ENCODE peak calls at places on chromosome 2, in eight cellular contexts. V, H, L, M, C, B, A and E are unnamed samples.

GRCh38 chr2:172088245-172089004 is 3.1 kb downstream of the DLX1 start:
- DNase-seq in M (no peak), L (no peak), H (no peak), B (no peak), V (no peak), A (no peak), C (no peak), E (peak)

GRCh38 chr2:20447437-20448245 is 767 bp downstream of the RHOB start:
- DNase-seq in C (peak), H (peak), L (peak), A (no peak), M (peak), V (no peak), B (no peak), E (peak)

GRCh38 chr2:166091439-166091838 is 36.4 kb downstream of the SCN1A start:
- DNase-seq in A (no peak), L (no peak), M (no peak), V (no peak), B (peak), H (no peak), C (no peak), E (peak)

GRCh38 chr2:133431289-133431688 is 137.0 kb downstream of the NCKAP5 start:
- DNase-seq in V (no peak), L (no peak), C (no peak), A (no peak), M (no peak), B (no peak), H (no peak), E (no peak)

GRCh38 chr2:1675633-1676032 is 68.7 kb downstream of the PXDN start:
- DNase-seq in M (peak), A (peak), L (no peak), V (peak), B (no peak), H (peak), C (peak), E (no peak)

GRCh38 chr2:197170137-197170682 is 140.4 kb downstream of the ANKRD44 start:
- DNase-seq in L (no peak), B (no peak), C (no peak), A (no peak), M (no peak), V (no peak), H (no peak), E (no peak)

GRCh38 chr2:19669605-19670004 is 232.2 kb downstream of the TTC32 start:
- DNase-seq in V (no peak), B (no peak), H (no peak), C (no peak), A (no peak), M (no peak), L (no peak), E (no peak)

GRCh38 chr2:220081171-220081570 is 453.7 kb downstream of the SLC4A3 start:
- DNase-seq in L (no peak), C (no peak), H (no peak), A (no peak), V (no peak), M (no peak), B (no peak), E (no peak)

GRCh38 chr2:54652540-54652939 is 70.9 kb upstream of the EML6 start:
- DNase-seq in V (no peak), A (no peak), C (no peak), L (no peak), H (no peak), M (no peak), B (no peak), E (peak)

GRCh38 chr2:27960237-27960912 is 69.8 kb downstream of the BABAM2 start:
- DNase-seq in C (no peak), L (no peak), A (no peak), B (no peak), H (no peak), V (no peak), M (peak), E (no peak)

GRCh38 chr2:88185480-88185879 is 15.3 kb downstream of the THNSL2 start:
- DNase-seq in M (no peak), V (no peak), A (no peak), L (no peak), C (no peak), B (no peak), H (no peak), E (no peak)

GRCh38 chr2:161030260-161031063 is 129.8 kb upstream of the TANK start:
- DNase-seq in L (no peak), A (no peak), H (peak), C (no peak), M (no peak), B (no peak), V (peak), E (no peak)

GRCh38 chr2:188478724-188479123 is 187.1 kb downstream of the GULP1 start:
- DNase-seq in V (no peak), M (peak), L (no peak), H (no peak), A (no peak), C (no peak), B (no peak), E (no peak)

GRCh38 chr2:46909771-46910419 is 5.7 kb downstream of the MCFD2 start:
- DNase-seq in A (no peak), L (no peak), B (no peak), V (no peak), C (no peak), M (peak), H (peak), E (peak)

GRCh38 chr2:32617790-32618189 is 10.1 kb upstream of the TTC27 start:
- DNase-seq in B (no peak), M (no peak), L (no peak), V (no peak), C (no peak), A (no peak), H (no peak), E (no peak)

GRCh38 chr2:125870264-125870663 is 785.7 kb upstream of the GYPC start:
- DNase-seq in H (no peak), M (no peak), V (no peak), B (no peak), A (no peak), C (no peak), L (no peak), E (no peak)

GRCh38 chr2:70111752-70112591 is 24.7 kb downstream of the PCBP1 start:
- DNase-seq in M (no peak), H (no peak), B (peak), A (no peak), C (no peak), L (no peak), V (no peak), E (no peak)

GRCh38 chr2:232925153-232925768 is 55.2 kb downstream of the SNORC start:
- DNase-seq in H (no peak), C (no peak), V (no peak), M (no peak), A (no peak), B (no peak), L (no peak), E (no peak)

GRCh38 chr2:149021761-149022160 is 16.7 kb upstream of the LYPD6B start:
- DNase-seq in A (no peak), B (no peak), H (no peak), V (no peak), C (no peak), M (no peak), L (no peak), E (no peak)
- TF ChIP-seq POLR2A in A (no peak), B (no peak), H (no peak), V (no peak), C (no peak), M (no peak), L (no peak), E (no peak)

DNA sequence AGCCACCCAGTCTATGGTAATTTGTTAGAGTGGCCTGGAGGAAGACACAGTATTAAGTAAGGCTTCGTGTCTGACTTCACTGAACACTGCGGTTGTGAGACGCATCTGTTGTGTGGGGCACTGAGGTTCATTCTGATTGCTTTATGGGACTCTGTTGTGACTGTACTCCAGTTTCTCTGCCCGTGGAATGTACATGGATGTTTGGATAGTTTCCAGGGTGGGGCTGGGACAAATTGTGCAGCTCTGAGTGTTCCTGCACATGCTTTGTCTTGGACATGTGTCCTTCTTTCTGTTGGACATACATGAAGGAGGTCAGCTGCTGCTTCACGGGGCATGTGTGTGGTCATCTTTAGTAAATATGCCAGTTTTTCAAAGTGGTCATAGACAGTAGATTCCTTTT is 58.5 kb downstream of the ODC1 start:
- DNase-seq in C (no peak), H (no peak), M (no peak), V (no peak), A (no peak), L (no peak), B (no peak), E (no peak)
- TF ChIP-seq POLR2A in C (no peak), H (no peak), M (no peak), V (no peak), A (no peak), L (no peak), B (no peak), E (no peak)

GRCh38 chr2:38203455-38203810 is 127.5 kb upstream of the CYP1B1 start:
- DNase-seq in A (no peak), L (no peak), H (no peak), C (no peak), V (no peak), B (no peak), M (no peak), E (no peak)
- TF ChIP-seq POLR2A in A (no peak), L (no peak), H (no peak), C (no peak), V (no peak), B (no peak), M (no peak), E (no peak)

DNA sequence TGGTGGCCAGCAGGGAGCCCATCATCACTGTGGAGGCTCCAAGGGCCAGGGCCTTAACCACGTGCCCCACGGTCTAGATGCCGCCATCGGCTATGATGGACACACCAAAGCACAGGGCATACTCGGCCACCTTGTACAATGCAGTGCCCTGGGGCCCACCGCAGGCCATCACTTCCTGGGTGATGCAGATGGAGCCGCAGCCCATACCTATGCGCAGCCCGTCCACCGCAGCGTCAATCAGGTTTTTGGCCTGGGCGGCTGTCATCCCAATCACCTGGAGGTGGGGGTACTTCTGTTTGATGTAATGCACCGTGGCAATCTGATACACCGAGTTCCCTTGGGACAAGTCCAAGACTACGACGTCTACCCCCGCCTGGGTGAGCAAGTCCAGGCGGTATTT is 153.3 kb upstream of the ZSWIM2 start:
- DNase-seq in L (no peak), B (no peak), A (no peak), M (no peak), C (no peak), H (no peak), V (no peak), E (no peak)
- TF ChIP-seq POLR2A in L (no peak), B (no peak), A (no peak), M (no peak), C (no peak), H (no peak), V (no peak), E (no peak)